ENCODE peak calls at places on chromosome 5, in four cellular contexts. One of them, this sample, is unnamed.

GRCh38 chr5:67050125-67050524 is 146.5 kb downstream of the CD180 start:
- DNase-seq in PC-3: no peak
- DNase-seq in mammary epithelial cell: no peak
- DNase-seq in effector memory CD4-positive, alpha-beta T cell: no peak
- DNase-seq in this sample: no peak

GRCh38 chr5:82406200-82406773 is 128.1 kb upstream of the RPS23 start:
- DNase-seq in PC-3: peak; percentile 93
- DNase-seq in effector memory CD4-positive, alpha-beta T cell: no peak
- DNase-seq in mammary epithelial cell: peak; percentile 100
- DNase-seq in this sample: peak; percentile 77

GRCh38 chr5:131999041-131999440 is 12.4 kb downstream of the ACSL6 start:
- DNase-seq in mammary epithelial cell: no peak
- DNase-seq in effector memory CD4-positive, alpha-beta T cell: no peak
- DNase-seq in PC-3: no peak
- DNase-seq in this sample: no peak

GRCh38 chr5:94670726-94671125 is 52.3 kb downstream of the SLF1 start:
- DNase-seq in PC-3: no peak
- DNase-seq in effector memory CD4-positive, alpha-beta T cell: no peak
- DNase-seq in mammary epithelial cell: no peak
- DNase-seq in this sample: peak; percentile 12

GRCh38 chr5:146337264-146337904 is 1.3 kb upstream of the POU4F3 start:
- DNase-seq in mammary epithelial cell: no peak
- DNase-seq in PC-3: no peak
- DNase-seq in effector memory CD4-positive, alpha-beta T cell: no peak
- DNase-seq in this sample: no peak

GRCh38 chr5:181008136-181008535 is 19.5 kb downstream of the BTNL3 start:
- DNase-seq in PC-3: no peak
- DNase-seq in mammary epithelial cell: no peak
- DNase-seq in effector memory CD4-positive, alpha-beta T cell: no peak
- DNase-seq in this sample: no peak

GRCh38 chr5:154776167-154776566 is 21.0 kb downstream of the LARP1 start:
- DNase-seq in mammary epithelial cell: no peak
- DNase-seq in effector memory CD4-positive, alpha-beta T cell: no peak
- DNase-seq in PC-3: no peak
- DNase-seq in this sample: no peak

GRCh38 chr5:72093824-72094223 is 13.5 kb upstream of the MAP1B start:
- DNase-seq in PC-3: no peak
- DNase-seq in effector memory CD4-positive, alpha-beta T cell: no peak
- DNase-seq in mammary epithelial cell: no peak
- DNase-seq in this sample: no peak

GRCh38 chr5:75512383-75513074 is 838 bp downstream of the POLK start:
- DNase-seq in PC-3: no peak
- DNase-seq in mammary epithelial cell: no peak
- DNase-seq in effector memory CD4-positive, alpha-beta T cell: no peak
- DNase-seq in this sample: peak; percentile 48

GRCh38 chr5:62506659-62507460 is 71.8 kb upstream of the LRRC70 start:
- DNase-seq in effector memory CD4-positive, alpha-beta T cell: no peak
- DNase-seq in PC-3: no peak
- DNase-seq in mammary epithelial cell: no peak
- DNase-seq in this sample: no peak

GRCh38 chr5:110478899-110479298 is 247.6 kb downstream of the TMEM232 start:
- DNase-seq in effector memory CD4-positive, alpha-beta T cell: no peak
- DNase-seq in mammary epithelial cell: peak; percentile 61
- DNase-seq in PC-3: peak; percentile 66
- DNase-seq in this sample: peak; percentile 94

GRCh38 chr5:73969195-73970059 is 343.4 kb downstream of the ARHGEF28 start:
- DNase-seq in mammary epithelial cell: no peak
- DNase-seq in PC-3: no peak
- DNase-seq in effector memory CD4-positive, alpha-beta T cell: no peak
- DNase-seq in this sample: no peak

GRCh38 chr5:169667896-169668674 is 31.0 kb downstream of the DOCK2 start:
- DNase-seq in effector memory CD4-positive, alpha-beta T cell: no peak
- DNase-seq in mammary epithelial cell: no peak
- DNase-seq in PC-3: peak; percentile 74
- DNase-seq in this sample: peak; percentile 23

GRCh38 chr5:6823996-6824395 is 110.8 kb downstream of the TENT4A start:
- DNase-seq in effector memory CD4-positive, alpha-beta T cell: no peak
- DNase-seq in PC-3: peak; percentile 25
- DNase-seq in mammary epithelial cell: no peak
- DNase-seq in this sample: no peak

GRCh38 chr5:62340392-62340791 is 34.4 kb downstream of the KIF2A start:
- DNase-seq in PC-3: peak; percentile 64
- DNase-seq in mammary epithelial cell: no peak
- DNase-seq in effector memory CD4-positive, alpha-beta T cell: no peak
- DNase-seq in this sample: peak; percentile 34

GRCh38 chr5:76689321-76690026 is 26.5 kb upstream of the F2R start:
- DNase-seq in mammary epithelial cell: peak; percentile 81
- DNase-seq in effector memory CD4-positive, alpha-beta T cell: no peak
- DNase-seq in PC-3: peak; percentile 77
- DNase-seq in this sample: peak; percentile 91

GRCh38 chr5:30392897-30393296 is 800.6 kb upstream of the CDH6 start:
- DNase-seq in effector memory CD4-positive, alpha-beta T cell: no peak
- DNase-seq in PC-3: peak; percentile 18
- DNase-seq in mammary epithelial cell: no peak
- DNase-seq in this sample: no peak

GRCh38 chr5:37668524-37669047 is 171.3 kb downstream of the GDNF start:
- DNase-seq in mammary epithelial cell: peak; percentile 96
- DNase-seq in PC-3: peak; percentile 99
- DNase-seq in effector memory CD4-positive, alpha-beta T cell: no peak
- DNase-seq in this sample: peak; percentile 98

GRCh38 chr5:82417776-82418607 is 139.8 kb upstream of the RPS23 start:
- DNase-seq in mammary epithelial cell: no peak
- DNase-seq in effector memory CD4-positive, alpha-beta T cell: no peak
- DNase-seq in PC-3: no peak
- DNase-seq in this sample: peak; percentile 13

GRCh38 chr5:14734382-14734781 is 69.9 kb downstream of the OTULIN start:
- DNase-seq in mammary epithelial cell: no peak
- DNase-seq in effector memory CD4-positive, alpha-beta T cell: no peak
- DNase-seq in PC-3: no peak
- DNase-seq in this sample: no peak

GRCh38 chr5:153211052-153211451 is 279.4 kb upstream of the GRIA1 start:
- DNase-seq in mammary epithelial cell: no peak
- DNase-seq in effector memory CD4-positive, alpha-beta T cell: no peak
- DNase-seq in PC-3: no peak
- DNase-seq in this sample: no peak

GRCh38 chr5:153209016-153209415 is 281.5 kb upstream of the GRIA1 start:
- DNase-seq in PC-3: no peak
- DNase-seq in mammary epithelial cell: peak; percentile 34
- DNase-seq in effector memory CD4-positive, alpha-beta T cell: no peak
- DNase-seq in this sample: peak; percentile 21

GRCh38 chr5:153209687-153210086 is 280.8 kb upstream of the GRIA1 start:
- DNase-seq in effector memory CD4-positive, alpha-beta T cell: no peak
- DNase-seq in mammary epithelial cell: no peak
- DNase-seq in PC-3: no peak
- DNase-seq in this sample: no peak

DNA sequence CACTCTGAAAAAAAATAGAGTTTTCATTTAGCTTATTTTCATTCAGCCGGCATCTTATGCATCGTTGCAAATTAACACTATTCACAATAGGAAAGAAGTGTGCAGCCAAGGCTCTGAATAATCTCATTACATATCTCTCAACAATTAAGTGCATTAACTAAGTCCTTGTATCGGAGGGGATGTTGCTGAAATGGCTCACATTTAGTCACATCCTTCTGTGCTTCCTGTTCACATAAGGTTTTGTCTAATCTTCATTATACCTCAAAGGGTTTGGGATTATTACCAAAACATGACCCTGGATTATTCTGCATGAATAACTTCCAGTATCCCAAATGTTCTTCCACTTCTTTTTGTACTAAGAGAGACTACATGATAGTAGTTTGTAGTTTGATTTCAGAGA is 278.0 kb upstream of the GRIA1 start:
- DNase-seq in PC-3: no peak
- DNase-seq in effector memory CD4-positive, alpha-beta T cell: no peak
- DNase-seq in mammary epithelial cell: no peak
- DNase-seq in this sample: no peak
- H3K9me3 ChIP-seq in PC-3: peaks cover 10% of the 10 kb centered on the region
- H3K9me3 ChIP-seq in effector memory CD4-positive, alpha-beta T cell: no peaks in the 10 kb centered on the region
- H3K9me3 ChIP-seq in mammary epithelial cell: no peaks in the 10 kb centered on the region
- H3K9me3 ChIP-seq in this sample: no peaks in the 10 kb centered on the region

GRCh38 chr5:179113945-179114641 is 53.9 kb downstream of the ZNF354C start:
- DNase-seq in PC-3: no peak
- DNase-seq in mammary epithelial cell: no peak
- DNase-seq in effector memory CD4-positive, alpha-beta T cell: no peak
- DNase-seq in this sample: no peak
- H3K9me3 ChIP-seq in PC-3: no peaks in the 10 kb centered on the region
- H3K9me3 ChIP-seq in mammary epithelial cell: peaks cover 41% of the 10 kb centered on the region
- H3K9me3 ChIP-seq in effector memory CD4-positive, alpha-beta T cell: peaks cover 5% of the 10 kb centered on the region
- H3K9me3 ChIP-seq in this sample: no peaks in the 10 kb centered on the region

GRCh38 chr5:54885636-54886035 is 99.8 kb downstream of the ESM1 start:
- DNase-seq in mammary epithelial cell: no peak
- DNase-seq in effector memory CD4-positive, alpha-beta T cell: no peak
- DNase-seq in PC-3: no peak
- DNase-seq in this sample: no peak
- H3K9me3 ChIP-seq in mammary epithelial cell: no peaks in the 10 kb centered on the region
- H3K9me3 ChIP-seq in effector memory CD4-positive, alpha-beta T cell: no peaks in the 10 kb centered on the region
- H3K9me3 ChIP-seq in PC-3: no peaks in the 10 kb centered on the region
- H3K9me3 ChIP-seq in this sample: no peaks in the 10 kb centered on the region

DNA sequence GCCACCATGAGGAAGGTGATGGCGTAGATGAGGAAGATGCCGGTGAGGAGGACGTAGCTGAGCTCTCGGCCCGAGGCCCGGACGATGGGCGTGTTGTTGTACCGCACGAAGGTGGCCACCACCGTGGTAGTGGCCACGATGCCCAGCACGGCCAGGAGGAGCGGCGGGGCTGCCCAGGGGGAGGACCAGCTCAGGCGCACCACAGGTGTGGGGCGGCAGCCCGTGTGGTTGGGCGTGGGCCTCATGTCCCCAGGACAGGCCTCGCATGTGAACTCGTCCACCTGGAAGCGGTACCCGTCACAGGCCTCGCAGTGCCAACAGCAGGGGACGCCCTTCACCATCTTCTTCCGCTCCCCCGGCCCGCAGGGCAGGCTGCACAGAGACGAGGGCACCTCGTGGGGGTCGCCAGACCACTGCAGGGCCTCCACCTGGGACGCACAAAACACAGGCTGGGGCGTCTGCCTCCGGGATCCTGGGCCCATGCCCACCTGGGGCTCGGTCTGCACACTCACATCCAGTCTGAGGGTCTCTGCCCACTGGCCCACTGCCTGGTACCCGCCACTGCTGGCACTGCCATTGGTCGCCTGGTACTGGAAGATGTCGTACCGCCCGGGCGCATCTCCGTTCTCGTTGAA is 8.7 kb downstream of the GRM6 start:
- DNase-seq in PC-3: no peak
- DNase-seq in effector memory CD4-positive, alpha-beta T cell: no peak
- DNase-seq in mammary epithelial cell: no peak
- DNase-seq in this sample: no peak
- H3K9me3 ChIP-seq in PC-3: peaks cover 13% of the 10 kb centered on the region
- H3K9me3 ChIP-seq in effector memory CD4-positive, alpha-beta T cell: no peaks in the 10 kb centered on the region
- H3K9me3 ChIP-seq in mammary epithelial cell: peaks cover 56% of the 10 kb centered on the region
- H3K9me3 ChIP-seq in this sample: peaks cover 4% of the 10 kb centered on the region

GRCh38 chr5:166788050-166788449 is 1503.4 kb upstream of the WWC1 start:
- DNase-seq in effector memory CD4-positive, alpha-beta T cell: no peak
- DNase-seq in mammary epithelial cell: no peak
- DNase-seq in PC-3: no peak
- DNase-seq in this sample: no peak

GRCh38 chr5:166781729-166782128 is 1509.7 kb upstream of the WWC1 start:
- DNase-seq in mammary epithelial cell: no peak
- DNase-seq in effector memory CD4-positive, alpha-beta T cell: no peak
- DNase-seq in PC-3: no peak
- DNase-seq in this sample: no peak

GRCh38 chr5:166786889-166787288 is 1504.6 kb upstream of the WWC1 start:
- DNase-seq in PC-3: no peak
- DNase-seq in effector memory CD4-positive, alpha-beta T cell: no peak
- DNase-seq in mammary epithelial cell: no peak
- DNase-seq in this sample: no peak

GRCh38 chr5:166786178-166786577 is 1505.3 kb upstream of the WWC1 start:
- DNase-seq in PC-3: no peak
- DNase-seq in effector memory CD4-positive, alpha-beta T cell: no peak
- DNase-seq in mammary epithelial cell: no peak
- DNase-seq in this sample: no peak

GRCh38 chr5:166784545-166785078 is 1506.8 kb upstream of the WWC1 start:
- DNase-seq in effector memory CD4-positive, alpha-beta T cell: no peak
- DNase-seq in mammary epithelial cell: no peak
- DNase-seq in PC-3: no peak
- DNase-seq in this sample: no peak
- H3K9me3 ChIP-seq in effector memory CD4-positive, alpha-beta T cell: no peaks in the 10 kb centered on the region
- H3K9me3 ChIP-seq in mammary epithelial cell: no peaks in the 10 kb centered on the region
- H3K9me3 ChIP-seq in PC-3: peaks cover 6% of the 10 kb centered on the region
- H3K9me3 ChIP-seq in this sample: no peaks in the 10 kb centered on the region

GRCh38 chr5:59464969-59465368 is 428.6 kb downstream of the PDE4D start:
- DNase-seq in effector memory CD4-positive, alpha-beta T cell: no peak
- DNase-seq in PC-3: no peak
- DNase-seq in mammary epithelial cell: no peak
- DNase-seq in this sample: no peak
- H3K9me3 ChIP-seq in effector memory CD4-positive, alpha-beta T cell: no peaks in the 10 kb centered on the region
- H3K9me3 ChIP-seq in PC-3: no peaks in the 10 kb centered on the region
- H3K9me3 ChIP-seq in mammary epithelial cell: no peaks in the 10 kb centered on the region
- H3K9me3 ChIP-seq in this sample: no peaks in the 10 kb centered on the region

GRCh38 chr5:4661851-4662250 is 478.3 kb upstream of the ADAMTS16 start:
- DNase-seq in effector memory CD4-positive, alpha-beta T cell: no peak
- DNase-seq in mammary epithelial cell: no peak
- DNase-seq in PC-3: no peak
- DNase-seq in this sample: no peak
- H3K9me3 ChIP-seq in effector memory CD4-positive, alpha-beta T cell: no peaks in the 10 kb centered on the region
- H3K9me3 ChIP-seq in mammary epithelial cell: no peaks in the 10 kb centered on the region
- H3K9me3 ChIP-seq in PC-3: peaks cover 6% of the 10 kb centered on the region
- H3K9me3 ChIP-seq in this sample: no peaks in the 10 kb centered on the region

GRCh38 chr5:141392429-141393198 is at the start of gene PCDHGA8:
- DNase-seq in effector memory CD4-positive, alpha-beta T cell: no peak
- DNase-seq in PC-3: no peak
- DNase-seq in mammary epithelial cell: no peak
- DNase-seq in this sample: peak; percentile 48
- H3K9me3 ChIP-seq in effector memory CD4-positive, alpha-beta T cell: peaks cover 9% of the 10 kb centered on the region
- H3K9me3 ChIP-seq in PC-3: peaks cover 6% of the 10 kb centered on the region
- H3K9me3 ChIP-seq in mammary epithelial cell: peaks cover 43% of the 10 kb centered on the region
- H3K9me3 ChIP-seq in this sample: no peaks in the 10 kb centered on the region

This sample was measured in GM23248.